ENCODE peak calls at places on chromosome 12, in six cellular contexts. One of them, this sample, is unnamed.
A peak's percentile ranks its signal among the peaks of the same experiment; 100 is the strongest.

GRCh38 chr12:31228811-31229792 is 96.8 kb downstream of the SINHCAF start:
- DNase-seq in psoas muscle: no peak
- DNase-seq in cardiac fibroblast: no peak
- DNase-seq in left lung: no peak
- DNase-seq in cardiac muscle cell: no peak
- DNase-seq in lower lobe of right lung: peak; percentile 41
- DNase-seq in this sample: no peak

GRCh38 chr12:98725481-98726247 is 80.6 kb downstream of the APAF1 start:
- DNase-seq in cardiac fibroblast: peak; percentile 72
- DNase-seq in cardiac muscle cell: peak; percentile 58
- DNase-seq in psoas muscle: no peak
- DNase-seq in lower lobe of right lung: no peak
- DNase-seq in left lung: no peak
- DNase-seq in this sample: peak; percentile 84

GRCh38 chr12:70091021-70091521 is 152.2 kb upstream of the CNOT2 start:
- DNase-seq in psoas muscle: no peak
- DNase-seq in cardiac fibroblast: no peak
- DNase-seq in cardiac muscle cell: no peak
- DNase-seq in lower lobe of right lung: no peak
- DNase-seq in left lung: no peak
- DNase-seq in this sample: no peak

GRCh38 chr12:127209318-127209717 is 1057.7 kb upstream of the TMEM132C start:
- DNase-seq in cardiac muscle cell: no peak
- DNase-seq in left lung: no peak
- DNase-seq in lower lobe of right lung: no peak
- DNase-seq in psoas muscle: no peak
- DNase-seq in cardiac fibroblast: no peak
- DNase-seq in this sample: no peak

GRCh38 chr12:6124411-6125151 is at the start of gene VWF:
- DNase-seq in cardiac fibroblast: no peak
- DNase-seq in psoas muscle: no peak
- DNase-seq in lower lobe of right lung: no peak
- DNase-seq in left lung: no peak
- DNase-seq in cardiac muscle cell: no peak
- DNase-seq in this sample: no peak

GRCh38 chr12:100170313-100170858 is 27.7 kb upstream of the BLTP3B start:
- DNase-seq in psoas muscle: no peak
- DNase-seq in left lung: no peak
- DNase-seq in lower lobe of right lung: no peak
- DNase-seq in cardiac fibroblast: peak; percentile 32
- DNase-seq in cardiac muscle cell: no peak
- DNase-seq in this sample: no peak

GRCh38 chr12:53949631-53950440 is 4.9 kb upstream of the HOXC12 start:
- DNase-seq in lower lobe of right lung: no peak
- DNase-seq in cardiac muscle cell: no peak
- DNase-seq in psoas muscle: no peak
- DNase-seq in cardiac fibroblast: no peak
- DNase-seq in left lung: no peak
- DNase-seq in this sample: no peak

GRCh38 chr12:11795910-11796459 is 146.5 kb downstream of the ETV6 start:
- DNase-seq in cardiac muscle cell: peak; percentile 75
- DNase-seq in left lung: no peak
- DNase-seq in lower lobe of right lung: no peak
- DNase-seq in cardiac fibroblast: peak; percentile 75
- DNase-seq in psoas muscle: no peak
- DNase-seq in this sample: peak; percentile 89

GRCh38 chr12:116436561-116437249 is 122.5 kb upstream of the MAP1LC3B2 start:
- DNase-seq in left lung: no peak
- DNase-seq in cardiac fibroblast: no peak
- DNase-seq in psoas muscle: no peak
- DNase-seq in lower lobe of right lung: no peak
- DNase-seq in cardiac muscle cell: no peak
- DNase-seq in this sample: no peak

GRCh38 chr12:131454418-131455217 is 256.3 kb upstream of the SFSWAP start:
- DNase-seq in lower lobe of right lung: no peak
- DNase-seq in cardiac muscle cell: peak; percentile 66
- DNase-seq in cardiac fibroblast: peak; percentile 5
- DNase-seq in psoas muscle: no peak
- DNase-seq in left lung: no peak
- DNase-seq in this sample: no peak

GRCh38 chr12:47686645-47687240 is 19.1 kb downstream of the RPAP3 start:
- DNase-seq in cardiac muscle cell: peak; percentile 57
- DNase-seq in psoas muscle: no peak
- DNase-seq in lower lobe of right lung: no peak
- DNase-seq in cardiac fibroblast: peak; percentile 72
- DNase-seq in left lung: no peak
- DNase-seq in this sample: peak; percentile 55

GRCh38 chr12:132046561-132046960 is 96.8 kb downstream of the EP400 start:
- DNase-seq in lower lobe of right lung: no peak
- DNase-seq in cardiac muscle cell: no peak
- DNase-seq in left lung: no peak
- DNase-seq in cardiac fibroblast: peak; percentile 80
- DNase-seq in psoas muscle: no peak
- DNase-seq in this sample: peak; percentile 88

GRCh38 chr12:1434296-1434955 is 160.0 kb downstream of the FBXL14 start:
- DNase-seq in left lung: no peak
- DNase-seq in cardiac fibroblast: no peak
- DNase-seq in cardiac muscle cell: no peak
- DNase-seq in psoas muscle: no peak
- DNase-seq in lower lobe of right lung: no peak
- DNase-seq in this sample: no peak

GRCh38 chr12:7271904-7272303 is 32.0 kb upstream of the ACSM4 start:
- DNase-seq in psoas muscle: no peak
- DNase-seq in left lung: no peak
- DNase-seq in lower lobe of right lung: no peak
- DNase-seq in cardiac muscle cell: no peak
- DNase-seq in cardiac fibroblast: no peak
- DNase-seq in this sample: no peak

GRCh38 chr12:27951898-27952297 is 20.6 kb downstream of the PTHLH start:
- DNase-seq in cardiac muscle cell: no peak
- DNase-seq in psoas muscle: no peak
- DNase-seq in cardiac fibroblast: no peak
- DNase-seq in left lung: no peak
- DNase-seq in lower lobe of right lung: no peak
- DNase-seq in this sample: no peak

GRCh38 chr12:27960822-27961221 is 11.7 kb downstream of the PTHLH start:
- DNase-seq in cardiac fibroblast: peak; percentile 26
- DNase-seq in psoas muscle: no peak
- DNase-seq in lower lobe of right lung: no peak
- DNase-seq in cardiac muscle cell: no peak
- DNase-seq in left lung: no peak
- DNase-seq in this sample: no peak

GRCh38 chr12:27952510-27952909 is 20.0 kb downstream of the PTHLH start:
- DNase-seq in lower lobe of right lung: no peak
- DNase-seq in psoas muscle: no peak
- DNase-seq in left lung: no peak
- DNase-seq in cardiac fibroblast: no peak
- DNase-seq in cardiac muscle cell: no peak
- DNase-seq in this sample: no peak

DNA sequence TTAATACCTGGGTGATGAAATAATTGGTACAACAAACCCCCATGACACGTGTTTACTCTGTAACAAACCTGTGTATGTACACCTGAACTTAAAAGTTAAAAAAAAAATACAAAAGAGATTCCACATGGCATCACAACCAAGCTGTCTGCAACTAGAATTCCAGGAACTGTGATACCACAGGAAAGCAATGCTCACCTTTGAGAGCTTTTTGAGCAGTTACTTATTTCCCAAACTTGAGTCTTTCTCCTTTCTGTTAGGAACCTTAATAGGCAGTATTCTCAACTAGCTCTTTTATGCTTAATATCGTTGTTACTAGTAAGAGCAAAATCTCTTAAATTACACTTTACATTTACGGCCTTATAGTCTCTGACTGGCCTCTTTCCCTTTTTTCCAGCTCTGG is 15.2 kb downstream of the PTHLH start:
- DNase-seq in left lung: no peak
- DNase-seq in psoas muscle: no peak
- DNase-seq in lower lobe of right lung: no peak
- DNase-seq in cardiac fibroblast: no peak
- DNase-seq in cardiac muscle cell: no peak
- DNase-seq in this sample: no peak
- H3K4me3 ChIP-seq in left lung: no peak overlapping the region
- H3K4me3 ChIP-seq in psoas muscle: no peak overlapping the region
- H3K4me3 ChIP-seq in lower lobe of right lung: no peak overlapping the region
- H3K4me3 ChIP-seq in cardiac fibroblast: no peak overlapping the region
- H3K4me3 ChIP-seq in cardiac muscle cell: no peak overlapping the region
- H3K4me3 ChIP-seq in this sample: no peak overlapping the region

GRCh38 chr12:26939953-26940352 is 1.7 kb downstream of the FGFR1OP2 start:
- DNase-seq in cardiac fibroblast: no peak
- DNase-seq in cardiac muscle cell: no peak
- DNase-seq in lower lobe of right lung: no peak
- DNase-seq in left lung: no peak
- DNase-seq in psoas muscle: no peak
- DNase-seq in this sample: no peak

GRCh38 chr12:26939192-26939832 is 1.0 kb downstream of the FGFR1OP2 start:
- DNase-seq in cardiac muscle cell: no peak
- DNase-seq in psoas muscle: no peak
- DNase-seq in left lung: no peak
- DNase-seq in lower lobe of right lung: no peak
- DNase-seq in cardiac fibroblast: no peak
- DNase-seq in this sample: peak; percentile 15

GRCh38 chr12:26938660-26939185 is 453 bp downstream of the FGFR1OP2 start:
- DNase-seq in cardiac fibroblast: no peak
- DNase-seq in left lung: no peak
- DNase-seq in psoas muscle: no peak
- DNase-seq in cardiac muscle cell: no peak
- DNase-seq in lower lobe of right lung: no peak
- DNase-seq in this sample: no peak

GRCh38 chr12:26940820-26941219 is 2.5 kb downstream of the FGFR1OP2 start:
- DNase-seq in cardiac fibroblast: peak; percentile 59
- DNase-seq in psoas muscle: no peak
- DNase-seq in cardiac muscle cell: no peak
- DNase-seq in lower lobe of right lung: no peak
- DNase-seq in left lung: no peak
- DNase-seq in this sample: peak; percentile 8

GRCh38 chr12:26941251-26941650 is 3.0 kb downstream of the FGFR1OP2 start:
- DNase-seq in psoas muscle: no peak
- DNase-seq in lower lobe of right lung: no peak
- DNase-seq in left lung: no peak
- DNase-seq in cardiac muscle cell: no peak
- DNase-seq in cardiac fibroblast: peak; percentile 23
- DNase-seq in this sample: no peak
- TF ChIP-seq CTCF in psoas muscle: no peak
- TF ChIP-seq CTCF in lower lobe of right lung: no peak
- TF ChIP-seq CTCF in left lung: no peak
- TF ChIP-seq CTCF in cardiac muscle cell: no peak
- TF ChIP-seq CTCF in cardiac fibroblast: no peak
- TF ChIP-seq CTCF in this sample: no peak

GRCh38 chr12:49538740-49539403 is at the start of gene KCNH3:
- DNase-seq in lower lobe of right lung: peak; percentile 89
- DNase-seq in left lung: peak; percentile 90
- DNase-seq in cardiac muscle cell: peak; percentile 76
- DNase-seq in psoas muscle: peak; percentile 79
- DNase-seq in cardiac fibroblast: peak; percentile 74
- DNase-seq in this sample: peak; percentile 55
- H3K4me3 ChIP-seq in lower lobe of right lung: peak within 1 kb of the TSS; percentile 59
- H3K4me3 ChIP-seq in left lung: peak within 1 kb of the TSS; percentile 51
- H3K4me3 ChIP-seq in cardiac muscle cell: peak within 1 kb of the TSS; percentile 36
- H3K4me3 ChIP-seq in psoas muscle: peak within 1 kb of the TSS; percentile 66
- H3K4me3 ChIP-seq in cardiac fibroblast: peak within 1 kb of the TSS; percentile 41
- H3K4me3 ChIP-seq in this sample: peak within 1 kb of the TSS; percentile 20

DNA sequence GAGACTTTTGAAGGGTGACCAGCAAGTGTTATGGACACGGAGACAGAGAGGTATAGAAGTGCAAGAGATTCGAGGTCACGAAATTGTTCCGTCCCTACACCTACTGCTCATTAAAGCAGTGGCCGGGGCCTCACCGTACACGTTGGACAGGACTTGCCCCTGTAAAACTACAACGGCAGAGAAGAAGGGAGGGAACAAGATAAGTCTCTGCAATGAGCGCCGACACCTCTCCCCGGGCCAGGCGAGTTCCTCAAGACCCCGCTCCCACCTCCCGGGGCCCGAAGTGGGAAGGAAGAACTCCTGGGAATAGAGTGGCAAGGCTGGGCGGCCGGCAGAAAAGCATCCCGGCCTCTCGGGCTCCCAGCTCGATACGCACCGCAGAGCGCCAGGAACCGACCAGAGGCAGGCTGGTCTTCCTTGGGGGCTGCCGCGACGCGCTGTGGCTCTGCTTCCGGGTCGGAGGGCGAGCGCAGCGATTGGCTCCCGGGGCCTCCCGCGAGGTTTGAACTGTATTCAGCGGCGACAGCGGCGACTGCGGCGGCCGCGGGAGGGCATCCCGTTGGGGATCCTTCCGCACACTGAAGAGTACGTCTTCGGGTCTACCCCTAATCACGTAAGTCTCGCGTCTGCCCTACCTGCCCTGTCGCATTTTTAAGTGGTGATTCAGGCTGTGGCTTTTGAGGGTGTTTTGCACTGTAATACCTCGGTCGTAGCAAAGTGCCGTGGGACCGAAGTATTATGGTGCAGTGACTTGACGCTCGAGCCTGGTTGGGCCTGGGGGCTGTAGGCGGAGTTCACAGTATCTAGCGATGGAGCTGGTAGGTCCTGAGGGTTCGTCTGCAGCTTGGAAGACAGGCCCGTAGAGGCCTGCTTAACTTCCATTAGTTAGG is at the start of the genes NUP37 and PARPBP:
- DNase-seq in lower lobe of right lung: peak; percentile 92
- DNase-seq in cardiac fibroblast: peak; percentile 85
- DNase-seq in cardiac muscle cell: peak; percentile 94
- DNase-seq in left lung: peak; percentile 92
- DNase-seq in psoas muscle: peak; percentile 90
- DNase-seq in this sample: peak; percentile 88
- TF ChIP-seq CTCF in lower lobe of right lung: no peak
- TF ChIP-seq CTCF in cardiac fibroblast: no peak
- TF ChIP-seq CTCF in cardiac muscle cell: no peak
- TF ChIP-seq CTCF in left lung: no peak
- TF ChIP-seq CTCF in psoas muscle: peak; percentile 6
- TF ChIP-seq CTCF in this sample: peak; percentile 10

GRCh38 chr12:106096376-106096775 is 42.4 kb downstream of the NUAK1 start:
- DNase-seq in cardiac muscle cell: no peak
- DNase-seq in cardiac fibroblast: no peak
- DNase-seq in lower lobe of right lung: no peak
- DNase-seq in psoas muscle: peak; percentile 65
- DNase-seq in left lung: no peak
- DNase-seq in this sample: peak; percentile 54
- H3K4me3 ChIP-seq in cardiac muscle cell: no peak overlapping the region
- H3K4me3 ChIP-seq in cardiac fibroblast: no peak overlapping the region
- H3K4me3 ChIP-seq in lower lobe of right lung: no peak overlapping the region
- H3K4me3 ChIP-seq in psoas muscle: no peak overlapping the region
- H3K4me3 ChIP-seq in left lung: no peak overlapping the region
- H3K4me3 ChIP-seq in this sample: no peak overlapping the region